ENCODE peak calls at places on chromosomes 12 and 14, in eight cellular contexts. Z is stomach; H is effector memory CD4-positive, alpha-beta T cell; V is psoas muscle; C is tibial artery; W is kidney; Q is left lung; N is right atrium auricular region. B is an unnamed sample.
A peak's percentile ranks its signal among the peaks of the same experiment; 100 is the strongest.

GRCh38 chr14:33938131-33938949 is 12.5 kb downstream of the EGLN3 start:
- DNase-seq in Z (peak; percentile 85), H (no peak), V (peak; percentile 68), C (peak; percentile 93), W (peak; percentile 89), Q (peak; percentile 49), N (peak; percentile 79), B (no peak)

GRCh38 chr14:20559461-20559904 is 1.4 kb downstream of the RNASE9 start:
- DNase-seq in Z (no peak), H (no peak), V (no peak), C (no peak), W (no peak), Q (no peak), N (no peak), B (no peak)

GRCh38 chr12:57993834-57994233 is 52.5 kb downstream of the ATP23 start:
- DNase-seq in Z (no peak), H (no peak), V (no peak), C (no peak), W (no peak), Q (no peak), N (no peak), B (no peak)

GRCh38 chr14:63438065-63438757 is 105.0 kb downstream of the PPP2R5E start:
- DNase-seq in Z (peak; percentile 66), H (no peak), V (peak; percentile 33), C (peak; percentile 77), W (no peak), Q (peak; percentile 40), N (peak; percentile 77), B (no peak)

GRCh38 chr14:23294734-23295561 is 7.7 kb downstream of the PPP1R3E start:
- DNase-seq in Z (peak; percentile 50), H (peak; percentile 27), V (peak; percentile 32), C (no peak), W (no peak), Q (no peak), N (peak; percentile 54), B (peak; percentile 36)

GRCh38 chr12:65925626-65926025 is 101.3 kb downstream of the HMGA2 start:
- DNase-seq in Z (no peak), H (no peak), V (no peak), C (no peak), W (no peak), Q (no peak), N (no peak), B (no peak)

GRCh38 chr14:64114796-64115195 is 179.4 kb downstream of the ESR2 start:
- DNase-seq in Z (no peak), H (no peak), V (no peak), C (peak; percentile 77), W (no peak), Q (no peak), N (no peak), B (no peak)

GRCh38 chr12:17322090-17322489 is 716.1 kb upstream of the LMO3 start:
- DNase-seq in Z (no peak), H (no peak), V (no peak), C (no peak), W (no peak), Q (no peak), N (no peak), B (no peak)

GRCh38 chr14:37403656-37404055 is 191.4 kb downstream of the FOXA1 start:
- DNase-seq in Z (no peak), H (no peak), V (no peak), C (no peak), W (no peak), Q (no peak), N (no peak), B (no peak)

GRCh38 chr14:36226164-36226563 is 49.6 kb upstream of the PTCSC3 start:
- DNase-seq in Z (no peak), H (no peak), V (no peak), C (no peak), W (no peak), Q (no peak), N (no peak), B (no peak)

GRCh38 chr14:32230695-32231280 is 27.7 kb upstream of the RNU6-8 start:
- DNase-seq in Z (no peak), H (no peak), V (no peak), C (no peak), W (peak; percentile 32), Q (no peak), N (no peak), B (no peak)

GRCh38 chr12:29783773-29784666 is at the start of gene TMTC1:
- DNase-seq in Z (peak; percentile 51), H (no peak), V (peak; percentile 85), C (peak; percentile 84), W (peak; percentile 89), Q (peak; percentile 64), N (peak; percentile 70), B (no peak)

GRCh38 chr12:92074889-92075288 is 70.8 kb downstream of the BTG1 start:
- DNase-seq in Z (no peak), H (no peak), V (no peak), C (no peak), W (no peak), Q (no peak), N (no peak), B (no peak)

GRCh38 chr14:90534091-90534837 is 137.4 kb downstream of the CALM1 start:
- DNase-seq in Z (no peak), H (no peak), V (no peak), C (no peak), W (peak; percentile 69), Q (no peak), N (no peak), B (no peak)

GRCh38 chr14:76136476-76137160 is 15.1 kb upstream of the GPATCH2L start:
- DNase-seq in Z (no peak), H (no peak), V (no peak), C (no peak), W (no peak), Q (no peak), N (no peak), B (no peak)

GRCh38 chr14:61526405-61527312 is 168.7 kb upstream of the HIF1A start:
- DNase-seq in Z (peak; percentile 82), H (no peak), V (peak; percentile 67), C (no peak), W (no peak), Q (peak; percentile 66), N (no peak), B (no peak)
- H3K4me1 ChIP-seq in Z (peaks cover 47% of the 10 kb centered on the region), H (peaks cover 31% of the 10 kb centered on the region), V (peaks cover 36% of the 10 kb centered on the region), C (peaks cover 30% of the 10 kb centered on the region), W (peaks cover 36% of the 10 kb centered on the region), Q (peaks cover 79% of the 10 kb centered on the region), N (peaks cover 54% of the 10 kb centered on the region), B (peaks cover 50% of the 10 kb centered on the region)

DNA sequence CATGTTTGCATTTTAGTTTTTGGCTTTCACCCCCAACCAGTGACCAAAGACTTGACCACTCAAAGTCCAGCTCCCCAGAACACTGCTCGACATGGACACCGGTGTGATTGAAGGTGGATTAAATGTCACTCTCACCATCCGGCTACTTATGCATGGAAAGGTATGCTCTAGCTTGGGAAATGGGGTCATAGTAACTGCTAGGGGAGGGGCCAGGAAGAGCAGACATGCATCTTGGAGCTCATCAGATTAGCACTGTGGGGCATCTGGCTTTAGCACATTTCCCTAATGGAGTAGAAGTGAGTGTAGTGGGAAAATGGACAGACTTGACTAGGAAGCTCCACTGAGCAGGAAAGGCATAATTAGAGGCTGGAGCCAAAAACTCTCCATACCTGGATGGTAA is 2.8 kb downstream of the PCBP2 start:
- DNase-seq in Z (no peak), H (no peak), V (no peak), C (no peak), W (no peak), Q (no peak), N (no peak), B (no peak)
- H3K4me1 ChIP-seq in Z (peaks cover 50% of the 10 kb centered on the region), H (peaks cover 9% of the 10 kb centered on the region), V (peaks cover 53% of the 10 kb centered on the region), C (peaks cover 18% of the 10 kb centered on the region), W (peaks cover 12% of the 10 kb centered on the region), Q (peaks cover 38% of the 10 kb centered on the region), N (peaks cover 35% of the 10 kb centered on the region), B (peaks cover 24% of the 10 kb centered on the region)

GRCh38 chr12:56154818-56155217 is 2.4 kb downstream of the MYL6B start:
- DNase-seq in Z (no peak), H (no peak), V (no peak), C (no peak), W (peak; percentile 52), Q (no peak), N (no peak), B (no peak)

GRCh38 chr12:56153291-56154065 is 1.1 kb downstream of the MYL6B start:
- DNase-seq in Z (no peak), H (no peak), V (no peak), C (no peak), W (peak; percentile 45), Q (no peak), N (no peak), B (no peak)

GRCh38 chr12:56157201-56158028 is 744 bp upstream of the MYL6 start:
- DNase-seq in Z (peak; percentile 73), H (peak; percentile 58), V (peak; percentile 77), C (peak; percentile 90), W (peak; percentile 93), Q (peak; percentile 66), N (peak; percentile 84), B (peak; percentile 66)

GRCh38 chr12:56154246-56154771 is 1.9 kb downstream of the MYL6B start:
- DNase-seq in Z (no peak), H (no peak), V (no peak), C (no peak), W (no peak), Q (no peak), N (no peak), B (no peak)

DNA sequence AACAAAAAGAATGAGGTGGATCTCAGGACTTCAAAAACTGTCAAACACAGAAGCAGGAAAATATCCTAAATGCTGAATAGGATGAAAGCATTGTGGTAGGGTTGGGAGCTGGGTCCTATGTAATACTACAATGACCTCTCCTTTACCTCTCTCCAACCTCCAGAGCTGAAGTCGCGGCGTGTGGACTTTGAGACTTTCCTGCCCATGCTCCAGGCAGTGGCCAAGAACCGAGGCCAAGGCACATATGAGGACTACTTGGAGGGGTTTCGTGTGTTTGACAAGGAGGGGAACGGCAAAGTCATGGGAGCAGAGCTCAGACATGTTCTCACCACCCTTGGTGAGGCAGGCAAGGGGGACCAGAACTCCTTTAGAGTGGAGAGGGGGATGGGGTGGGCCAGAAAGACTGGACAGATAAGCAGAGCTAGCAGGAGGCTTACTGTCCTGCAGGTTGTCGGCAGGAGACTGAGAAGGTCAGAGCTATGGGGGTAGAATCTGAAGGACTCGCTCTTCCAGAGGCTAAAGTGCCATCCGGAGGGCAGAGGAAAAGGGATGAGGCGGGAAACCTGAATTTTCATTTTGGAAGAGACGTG is 2.8 kb upstream of the MYL6 start:
- DNase-seq in Z (no peak), H (no peak), V (no peak), C (no peak), W (no peak), Q (no peak), N (no peak), B (no peak)
- H3K4me1 ChIP-seq in Z (peaks cover 49% of the 10 kb centered on the region), H (peaks cover 42% of the 10 kb centered on the region), V (peaks cover 34% of the 10 kb centered on the region), C (peaks cover 27% of the 10 kb centered on the region), W (peaks cover 27% of the 10 kb centered on the region), Q (peaks cover 45% of the 10 kb centered on the region), N (peaks cover 35% of the 10 kb centered on the region), B (peaks cover 45% of the 10 kb centered on the region)

DNA sequence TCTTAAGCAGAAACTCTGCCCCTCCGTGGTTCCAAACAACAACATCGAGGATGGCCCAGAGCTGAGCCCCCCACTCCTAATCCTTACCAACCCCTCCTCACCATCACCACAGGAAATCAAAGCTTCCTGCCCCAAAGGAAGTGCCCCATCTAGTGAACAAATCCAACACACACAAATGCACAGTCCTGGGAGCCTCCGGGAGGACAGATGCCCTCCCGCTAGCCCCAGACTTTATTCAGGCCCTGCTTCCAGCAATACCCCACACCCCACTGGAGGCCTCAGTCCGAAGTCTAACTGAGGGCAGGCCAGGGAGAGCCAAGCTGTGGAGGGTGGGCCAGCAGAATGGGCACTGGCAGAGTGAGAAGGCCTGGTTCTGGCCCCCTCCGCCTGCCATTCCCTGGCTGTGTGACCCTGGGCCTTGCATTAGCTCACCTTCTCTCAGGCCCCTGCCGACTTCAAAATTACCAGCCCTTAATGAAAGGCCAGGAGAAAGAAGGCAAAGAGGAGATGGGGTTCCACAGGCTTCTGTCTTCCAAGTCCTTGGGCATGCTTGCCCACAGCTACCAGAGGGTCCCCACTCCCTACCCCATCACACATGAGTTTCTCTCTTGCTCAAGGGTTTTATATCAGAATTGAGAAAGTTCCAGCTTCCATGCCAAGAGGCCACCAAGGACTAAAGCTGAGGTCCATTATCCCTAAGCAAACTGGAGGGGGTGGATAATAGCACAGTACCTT is 2.3 kb downstream of the HDAC7 start:
- DNase-seq in Z (no peak), H (no peak), V (no peak), C (no peak), W (peak; percentile 62), Q (no peak), N (no peak), B (no peak)
- H3K4me1 ChIP-seq in Z (peaks cover 90% of the 10 kb centered on the region), H (peaks cover 70% of the 10 kb centered on the region), V (peaks cover 45% of the 10 kb centered on the region), C (peaks cover 83% of the 10 kb centered on the region), W (peaks cover 60% of the 10 kb centered on the region), Q (peaks cover 89% of the 10 kb centered on the region), N (peaks cover 90% of the 10 kb centered on the region), B (peaks cover 76% of the 10 kb centered on the region)

B was measured in CD8-positive, alpha-beta memory T cell.